ENCODE peak calls at places on chromosomes 1 and 21, in nine cellular contexts. L is germinal center; Z is activated CD4-positive, alpha-beta memory T cell treated with anti-CD3 and anti-CD28 coated beads, Interleukin-2, amount 10 ng/mL, durations not matched to agents 7 days and 5 days; F is RPMI7951; W is testis; A is transverse colon; U is kidney tubule cell; E is brain microvascular endothelial cell; B is choroid plexus epithelial cell. G is an unnamed sample.

GRCh38 chr1:106747791-106748190 is 308.7 kb upstream of the PRMT6 start:
- DNase-seq in F (no peak), Z (no peak), A (no peak), L (no peak), U (no peak), E (no peak), B (no peak), W (peak), G (no peak)

GRCh38 chr1:92298213-92298572 is 594 bp downstream of the GLMN start:
- DNase-seq in U (peak), E (no peak), W (no peak), A (no peak), F (no peak), L (no peak), B (peak), Z (no peak), G (no peak)

GRCh38 chr1:48333316-48333715 is 110.8 kb downstream of the SLC5A9 start:
- DNase-seq in E (no peak), W (no peak), U (no peak), B (no peak), F (no peak), L (no peak), Z (no peak), A (no peak), G (no peak)

GRCh38 chr1:61139324-61140055 is 57.1 kb downstream of the NFIA start:
- DNase-seq in W (no peak), U (no peak), B (peak), F (no peak), A (no peak), L (no peak), E (peak), Z (no peak), G (peak)

GRCh38 chr1:157173900-157174410 is 35.8 kb upstream of the ETV3 start:
- DNase-seq in B (no peak), U (no peak), W (no peak), E (no peak), F (no peak), L (no peak), Z (no peak), A (no peak), G (no peak)

GRCh38 chr1:94540440-94541174 is 952 bp downstream of the F3 start:
- DNase-seq in E (no peak), U (no peak), A (no peak), Z (no peak), F (peak), L (no peak), W (no peak), B (no peak), G (no peak)

GRCh38 chr1:71339238-71339637 is 258.4 kb upstream of the ZRANB2 start:
- DNase-seq in F (peak), A (no peak), Z (no peak), L (no peak), B (no peak), W (no peak), E (no peak), U (peak), G (no peak)

GRCh38 chr1:197811769-197812168 is 36.5 kb upstream of the DENND1B start:
- DNase-seq in L (no peak), A (no peak), E (no peak), U (peak), F (no peak), Z (no peak), W (no peak), B (peak), G (no peak)

GRCh38 chr1:12554521-12555305 is 63.3 kb downstream of the DHRS3 start:
- DNase-seq in W (peak), L (no peak), Z (no peak), F (no peak), B (no peak), A (no peak), E (no peak), U (no peak), G (no peak)

GRCh38 chr1:36715797-36716196 is 233.1 kb upstream of the CSF3R start:
- DNase-seq in F (no peak), E (no peak), L (no peak), Z (no peak), A (no peak), B (no peak), U (no peak), W (no peak), G (no peak)

GRCh38 chr1:36776256-36776655 is 258.1 kb downstream of the GRIK3 start:
- DNase-seq in F (no peak), B (no peak), L (no peak), W (no peak), A (no peak), U (no peak), E (no peak), Z (no peak), G (no peak)

GRCh38 chr1:25197982-25198681 is 34.2 kb downstream of the SYF2 start:
- DNase-seq in E (no peak), A (peak), Z (no peak), L (no peak), U (peak), B (no peak), F (peak), W (no peak), G (no peak)

GRCh38 chr1:93448292-93448982 is 519 bp downstream of the FNBP1L start:
- DNase-seq in B (no peak), U (peak), W (peak), E (no peak), A (peak), Z (no peak), F (peak), L (peak), G (peak)

GRCh38 chr1:232301246-232301645 is 328.7 kb downstream of the SIPA1L2 start:
- DNase-seq in Z (no peak), W (no peak), L (no peak), E (no peak), F (no peak), U (no peak), A (no peak), B (no peak), G (no peak)

GRCh38 chr21:33644383-33645074 is 2.2 kb downstream of the ITSN1 start:
- DNase-seq in F (no peak), L (no peak), U (no peak), B (peak), Z (no peak), A (no peak), E (peak), W (no peak), G (peak)

GRCh38 chr1:27536767-27537166 is 46.8 kb upstream of the WASF2 start:
- DNase-seq in U (peak), L (no peak), E (peak), B (peak), W (peak), Z (no peak), F (peak), A (peak), G (no peak)

GRCh38 chr1:67342002-67342890 is 34.6 kb downstream of the IL12RB2 start:
- DNase-seq in U (no peak), Z (peak), W (no peak), E (no peak), L (no peak), B (no peak), A (no peak), F (no peak), G (no peak)

GRCh38 chr1:58561635-58562034 is 15.1 kb upstream of the OMA1 start:
- DNase-seq in L (no peak), W (no peak), U (no peak), A (no peak), Z (no peak), F (no peak), E (no peak), B (no peak), G (no peak)

GRCh38 chr21:45508607-45509565 is 33.4 kb downstream of the SLC19A1 start:
- DNase-seq in F (no peak), A (no peak), W (no peak), Z (no peak), B (no peak), E (no peak), L (no peak), U (no peak), G (no peak)

GRCh38 chr1:2380816-2381591 is 10.3 kb downstream of the MORN1 start:
- DNase-seq in E (no peak), U (no peak), F (no peak), A (peak), W (peak), L (no peak), Z (no peak), B (no peak), G (no peak)

GRCh38 chr1:179001451-179001850 is 24.2 kb upstream of the FAM20B start:
- DNase-seq in Z (no peak), U (no peak), W (no peak), B (no peak), F (no peak), A (no peak), E (no peak), L (no peak), G (no peak)

GRCh38 chr21:31798842-31799691 is 67.1 kb upstream of the SCAF4 start:
- DNase-seq in L (no peak), U (no peak), A (no peak), Z (no peak), B (no peak), W (no peak), F (no peak), E (peak), G (no peak)

GRCh38 chr1:193211539-193211938 is 25.1 kb upstream of the B3GALT2 start:
- DNase-seq in B (peak), E (peak), U (peak), A (no peak), L (no peak), F (peak), Z (no peak), W (no peak), G (peak)

GRCh38 chr1:64701071-64701470 is 43.8 kb upstream of the RAVER2 start:
- DNase-seq in U (peak), E (no peak), Z (no peak), B (no peak), A (no peak), F (no peak), L (no peak), W (no peak), G (no peak)

GRCh38 chr1:28601696-28602095 is 9.6 kb downstream of the RAB42 start:
- DNase-seq in B (peak), W (no peak), A (no peak), L (no peak), E (peak), F (peak), U (peak), Z (peak), G (peak)

GRCh38 chr1:54973205-54973921 is 7.1 kb upstream of the TMEM61 start:
- DNase-seq in L (no peak), F (peak), A (no peak), U (peak), E (peak), Z (no peak), W (peak), B (peak), G (no peak)

GRCh38 chr1:27360159-27361043 is 6.4 kb downstream of the MAP3K6 start:
- DNase-seq in E (no peak), A (peak), U (no peak), W (peak), Z (peak), B (no peak), L (peak), F (no peak), G (no peak)